ENCODE peak calls at places on chromosomes 11 and 22, in ten cellular contexts. G, B, V, Z, O, K, A, W, T and I are unnamed samples.

GRCh38 chr11:72439455-72439854 is 5.1 kb upstream of the CLPB start:
- DNase-seq in W (no peak), Z (no peak), O (no peak), K (no peak), V (no peak), A (peak), B (no peak), G (no peak), T (no peak), I (peak)

GRCh38 chr11:2725367-2726300 is 25.8 kb upstream of the KCNQ1OT1 start:
- DNase-seq in T (no peak), B (no peak), A (peak), G (no peak), W (peak), V (no peak), K (no peak), Z (no peak), O (no peak), I (no peak)

GRCh38 chr11:68142028-68142412 is 20.8 kb upstream of the CHKA start:
- DNase-seq in K (no peak), A (no peak), V (no peak), T (no peak), G (no peak), W (no peak), O (no peak), B (peak), Z (no peak), I (no peak)

GRCh38 chr11:9231848-9232177 is 33.3 kb downstream of the DENND5A start:
- DNase-seq in B (no peak), V (no peak), T (no peak), A (peak), G (no peak), W (no peak), Z (no peak), K (no peak), O (no peak), I (no peak)

GRCh38 chr22:37165940-37166674 is 16.4 kb upstream of the IL2RB start:
- DNase-seq in T (no peak), W (no peak), V (no peak), B (no peak), O (no peak), Z (no peak), A (no peak), K (no peak), G (no peak), I (no peak)

GRCh38 chr22:35133702-35134395 is 67.9 kb downstream of the ISX start:
- DNase-seq in T (no peak), Z (no peak), G (no peak), B (no peak), V (no peak), K (no peak), W (no peak), O (no peak), A (no peak), I (no peak)

GRCh38 chr22:30992565-30992964 is 23.5 kb downstream of the TUG1 start:
- DNase-seq in W (no peak), K (no peak), Z (no peak), A (no peak), O (no peak), G (no peak), B (no peak), T (no peak), V (no peak), I (no peak)

GRCh38 chr11:7892751-7893356 is 38.2 kb downstream of the OR10A6 start:
- DNase-seq in V (no peak), O (no peak), Z (no peak), W (peak), A (peak), T (peak), B (no peak), K (no peak), G (no peak), I (peak)

GRCh38 chr11:87358461-87358860 is 320.7 kb downstream of the TMEM135 start:
- DNase-seq in B (no peak), O (no peak), K (no peak), G (no peak), Z (no peak), T (no peak), W (no peak), V (no peak), A (no peak), I (no peak)

GRCh38 chr11:57647368-57647767 is 2.3 kb downstream of the YPEL4 start:
- DNase-seq in T (no peak), Z (no peak), V (no peak), K (no peak), W (no peak), A (no peak), B (no peak), O (peak), G (peak), I (no peak)

GRCh38 chr22:31734512-31734911 is 15.4 kb downstream of the PRR14L start:
- DNase-seq in A (peak), G (no peak), Z (no peak), W (no peak), O (no peak), V (no peak), B (no peak), T (no peak), K (no peak), I (peak)

GRCh38 chr22:24095816-24096215 is 84.7 kb downstream of the CABIN1 start:
- DNase-seq in O (no peak), B (no peak), W (no peak), G (no peak), A (no peak), Z (no peak), T (no peak), V (no peak), K (no peak), I (no peak)

GRCh38 chr11:65859812-65860277 is 388 bp upstream of the MUS81 start:
- DNase-seq in T (no peak), O (peak), A (no peak), W (no peak), B (peak), Z (no peak), K (no peak), V (no peak), G (no peak), I (no peak)

GRCh38 chr11:113773092-113773415 is 438 bp downstream of the ZW10 start:
- DNase-seq in G (peak), V (no peak), W (no peak), Z (peak), B (no peak), A (peak), T (peak), O (peak), K (no peak), I (no peak)

GRCh38 chr11:64842366-64842759 is 2.1 kb downstream of the CDC42BPG start:
- DNase-seq in Z (no peak), B (no peak), A (no peak), T (no peak), W (no peak), O (no peak), G (no peak), K (no peak), V (no peak), I (peak)

GRCh38 chr22:47597041-47597440 is 834.6 kb downstream of the TBC1D22A start:
- DNase-seq in Z (no peak), W (no peak), K (no peak), T (no peak), O (no peak), V (peak), B (no peak), A (no peak), G (no peak), I (no peak)

GRCh38 chr11:73974611-73975478 is 7.8 kb downstream of the UCP2 start:
- DNase-seq in W (no peak), V (no peak), G (no peak), B (no peak), Z (peak), O (no peak), T (no peak), A (no peak), K (no peak), I (no peak)

GRCh38 chr11:73322111-73322985 is 14.3 kb downstream of the ARHGEF17 start:
- DNase-seq in T (no peak), A (peak), V (no peak), B (no peak), K (no peak), Z (no peak), G (no peak), W (no peak), O (no peak), I (no peak)

GRCh38 chr22:47151064-47151463 is 388.6 kb downstream of the TBC1D22A start:
- DNase-seq in K (no peak), T (no peak), V (no peak), G (no peak), B (no peak), O (no peak), A (no peak), W (no peak), Z (no peak), I (no peak)

GRCh38 chr11:117375960-117376359 is 48.3 kb downstream of the CEP164 start:
- DNase-seq in G (no peak), B (no peak), Z (no peak), T (no peak), W (no peak), K (no peak), V (no peak), O (no peak), A (no peak), I (no peak)

GRCh38 chr11:76456571-76456970 is 11.8 kb downstream of the EMSY start:
- DNase-seq in A (no peak), W (no peak), G (no peak), K (no peak), O (no peak), V (no peak), T (no peak), Z (no peak), B (no peak), I (no peak)

GRCh38 chr11:109041876-109042275 is 377.0 kb downstream of the DDX10 start:
- DNase-seq in K (no peak), Z (no peak), W (no peak), T (no peak), G (no peak), A (no peak), V (no peak), B (no peak), O (no peak), I (no peak)

GRCh38 chr11:124481365-124482323 is 36.1 kb upstream of the OR8B8 start:
- DNase-seq in O (no peak), T (peak), G (no peak), A (peak), K (no peak), V (no peak), Z (no peak), W (peak), B (no peak), I (peak)

GRCh38 chr11:128326791-128327190 is 260.6 kb downstream of the ETS1 start:
- DNase-seq in Z (no peak), G (no peak), A (no peak), T (no peak), K (no peak), O (no peak), B (no peak), W (no peak), V (no peak), I (no peak)

GRCh38 chr11:39910087-39910486 is 1549.4 kb downstream of the LRRC4C start:
- DNase-seq in Z (no peak), W (no peak), T (no peak), G (no peak), A (no peak), B (no peak), K (no peak), O (no peak), V (no peak), I (peak)

GRCh38 chr22:30881361-30882180 is 87.0 kb downstream of the MORC2 start:
- DNase-seq in A (no peak), W (no peak), G (peak), B (no peak), O (no peak), Z (no peak), V (no peak), T (no peak), K (peak), I (no peak)

GRCh38 chr11:127452533-127452932 is 452.0 kb upstream of the KIRREL3 start:
- DNase-seq in G (no peak), O (no peak), W (no peak), T (no peak), B (no peak), A (no peak), V (no peak), Z (no peak), K (no peak), I (no peak)

GRCh38 chr11:35126000-35126878 is 12.7 kb upstream of the CD44 start:
- DNase-seq in Z (no peak), O (no peak), B (no peak), V (no peak), K (no peak), A (no peak), T (no peak), G (no peak), W (no peak), I (no peak)

GRCh38 chr11:8321876-8322275 is 58.2 kb upstream of the LMO1 start:
- DNase-seq in W (no peak), T (no peak), G (no peak), K (no peak), B (no peak), Z (no peak), A (no peak), V (no peak), O (no peak), I (no peak)

GRCh38 chr11:115613986-115614625 is 109.9 kb upstream of the CADM1 start:
- DNase-seq in V (no peak), O (no peak), W (no peak), A (peak), T (peak), K (no peak), Z (no peak), B (no peak), G (no peak), I (no peak)
- TF ChIP-seq CTCF in V (no peak), O (no peak), W (no peak), A (peak), T (no peak), K (no peak), Z (no peak), B (no peak), G (no peak), I (no peak)

GRCh38 chr11:119095066-119095880 is 6.4 kb downstream of the DPAGT1 start:
- DNase-seq in O (peak), Z (peak), A (peak), G (peak), V (peak), B (peak), W (peak), K (peak), T (peak), I (peak)
- TF ChIP-seq CTCF in O (no peak), Z (no peak), A (peak), G (peak), V (peak), B (no peak), W (no peak), K (no peak), T (no peak), I (peak)

GRCh38 chr11:13324709-13325108 is 47.1 kb downstream of the BMAL1 start:
- DNase-seq in V (no peak), T (no peak), B (no peak), G (no peak), A (no peak), K (no peak), O (no peak), W (no peak), Z (no peak), I (no peak)
- TF ChIP-seq CTCF in V (no peak), T (no peak), B (no peak), G (no peak), A (no peak), K (no peak), O (no peak), W (no peak), Z (no peak), I (no peak)

GRCh38 chr22:49079027-49079725 is 748.5 kb downstream of the BRD1 start:
- DNase-seq in V (no peak), A (no peak), W (no peak), G (no peak), T (no peak), K (no peak), B (no peak), O (no peak), Z (no peak), I (no peak)

GRCh38 chr22:49079743-49080500 is 747.8 kb downstream of the BRD1 start:
- DNase-seq in B (no peak), O (no peak), Z (no peak), G (no peak), K (no peak), V (no peak), T (no peak), W (no peak), A (no peak), I (no peak)

GRCh38 chr22:49080631-49081030 is 747.0 kb downstream of the BRD1 start:
- DNase-seq in G (no peak), W (no peak), Z (no peak), A (no peak), T (no peak), B (no peak), K (no peak), O (no peak), V (no peak), I (no peak)

GRCh38 chr22:49081926-49082325 is 745.7 kb downstream of the BRD1 start:
- DNase-seq in B (no peak), A (no peak), O (no peak), Z (no peak), V (no peak), K (no peak), G (no peak), W (no peak), T (no peak), I (no peak)

GRCh38 chr22:49081261-49081666 is 746.4 kb downstream of the BRD1 start:
- DNase-seq in V (no peak), T (no peak), O (no peak), A (no peak), B (no peak), G (no peak), K (no peak), W (no peak), Z (no peak), I (no peak)
- TF ChIP-seq CTCF in V (no peak), T (no peak), O (no peak), A (no peak), B (no peak), G (no peak), K (no peak), W (no peak), Z (no peak), I (no peak)

DNA sequence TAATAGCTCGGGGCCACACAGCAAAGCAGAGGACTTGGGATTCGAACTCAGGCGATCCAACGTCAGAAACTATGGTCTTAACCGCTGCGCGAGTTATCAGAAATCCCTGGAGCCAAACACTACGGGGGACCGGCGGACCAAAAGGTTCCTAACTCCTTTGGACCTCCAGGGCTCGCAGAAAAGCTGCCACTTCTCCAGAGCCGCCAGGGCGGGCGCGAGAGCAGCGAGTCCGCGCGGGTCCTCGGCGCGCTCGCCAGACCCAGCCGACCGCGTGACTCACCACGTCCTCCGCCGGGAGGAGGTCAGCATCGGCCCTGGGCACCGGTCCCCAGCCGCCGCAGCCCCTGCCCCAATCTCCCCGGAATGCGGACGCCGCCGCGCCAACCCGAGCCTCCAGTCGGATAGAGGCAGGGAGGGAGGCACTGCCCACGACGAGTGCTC is 6.0 kb upstream of the ALX4 start:
- DNase-seq in Z (no peak), K (no peak), O (no peak), T (peak), V (no peak), W (no peak), G (peak), A (no peak), B (no peak), I (no peak)
- TF ChIP-seq CTCF in Z (no peak), K (no peak), O (no peak), T (no peak), V (peak), W (peak), G (no peak), A (no peak), B (no peak), I (no peak)

GRCh38 chr11:129975543-129975942 is 27.1 kb downstream of the PRDM10 start:
- DNase-seq in V (peak), O (no peak), K (no peak), W (no peak), A (no peak), T (no peak), B (no peak), G (no peak), Z (no peak), I (no peak)

GRCh38 chr11:129974672-129975071 is 28.0 kb downstream of the PRDM10 start:
- DNase-seq in K (no peak), A (no peak), Z (no peak), W (no peak), O (no peak), G (no peak), T (no peak), V (peak), B (no peak), I (no peak)

GRCh38 chr11:129976371-129976770 is 26.3 kb downstream of the PRDM10 start:
- DNase-seq in T (no peak), B (no peak), G (no peak), A (no peak), W (no peak), K (no peak), Z (no peak), O (no peak), V (no peak), I (no peak)

GRCh38 chr11:129980086-129980485 is 22.5 kb downstream of the PRDM10 start:
- DNase-seq in W (no peak), A (no peak), T (no peak), O (no peak), G (no peak), B (no peak), Z (no peak), V (peak), K (no peak), I (no peak)

DNA sequence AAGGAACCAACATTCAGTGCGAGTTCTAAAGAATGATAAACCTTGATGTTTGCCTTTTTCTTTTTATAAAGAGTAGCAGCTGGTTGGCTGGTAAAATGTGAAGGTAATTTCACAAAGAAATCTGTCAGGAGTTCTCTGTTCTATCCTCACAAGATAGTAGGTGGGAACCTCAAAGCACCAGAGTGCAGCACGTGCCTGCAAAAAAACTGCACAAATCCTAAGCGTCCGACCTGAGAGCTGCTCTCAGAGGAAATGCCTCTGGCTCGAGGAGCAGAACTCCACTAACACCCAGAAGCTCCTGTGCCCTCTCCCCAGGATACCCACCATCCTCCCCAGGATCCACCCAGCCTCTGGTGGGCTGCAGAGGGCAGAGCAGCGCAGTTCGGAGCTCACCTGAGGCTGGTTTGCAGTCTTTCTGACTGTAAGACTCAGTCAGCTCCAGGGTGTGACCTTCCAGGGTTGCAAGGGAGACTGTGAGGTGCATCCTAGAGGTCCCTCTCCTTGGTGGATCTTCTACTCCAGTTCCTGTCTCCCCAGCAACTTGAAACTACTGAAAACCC is 23.5 kb downstream of the PRDM10 start:
- DNase-seq in G (no peak), T (no peak), B (no peak), Z (no peak), A (no peak), K (no peak), V (peak), W (no peak), O (no peak), I (no peak)
- TF ChIP-seq CTCF in G (no peak), T (no peak), B (no peak), Z (no peak), A (no peak), K (no peak), V (no peak), W (no peak), O (no peak), I (no peak)

DNA sequence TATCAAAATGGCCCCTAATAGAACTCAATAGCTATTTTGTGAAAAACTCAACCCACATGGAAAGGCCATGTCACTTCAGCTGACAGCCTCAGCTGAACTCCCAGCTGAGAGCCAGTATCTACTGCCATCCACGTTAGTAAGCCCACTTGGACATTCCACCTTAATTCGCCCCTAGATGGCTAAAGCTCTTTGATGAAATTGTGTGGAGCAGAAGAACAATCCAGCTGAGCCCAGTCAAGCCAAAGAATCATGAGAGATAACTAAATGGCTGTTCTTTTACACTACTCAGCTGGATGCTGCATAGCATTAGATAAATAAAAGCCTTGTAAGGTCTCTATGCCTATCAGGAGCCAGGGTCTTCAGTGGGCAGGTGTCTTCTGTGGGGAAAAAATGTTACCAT is 396.8 kb downstream of the AASDHPPT start:
- DNase-seq in A (no peak), G (no peak), O (no peak), B (no peak), T (no peak), V (no peak), W (no peak), K (no peak), Z (no peak), I (no peak)
- TF ChIP-seq CTCF in A (no peak), G (no peak), O (no peak), B (no peak), T (no peak), V (no peak), W (no peak), K (no peak), Z (no peak), I (no peak)